ENCODE peak calls at places on chromosomes 7 and 10, in eight cellular contexts. One of them, this sample, is unnamed.

GRCh38 chr7:131633342-131633843 is 77.0 kb upstream of the PODXL start:
- DNase-seq in BJ: peak
- DNase-seq in HCT116: no peak
- DNase-seq in foreskin fibroblast: peak
- DNase-seq in AG09309: peak
- DNase-seq in BE2C: no peak
- DNase-seq in NB4: no peak
- DNase-seq in heart right ventricle: no peak
- DNase-seq in this sample: no peak

GRCh38 chr10:47388879-47389278 is 4.8 kb upstream of the ZNF488 start:
- DNase-seq in BJ: no peak
- DNase-seq in HCT116: no peak
- DNase-seq in foreskin fibroblast: no peak
- DNase-seq in AG09309: no peak
- DNase-seq in BE2C: no peak
- DNase-seq in NB4: no peak
- DNase-seq in heart right ventricle: no peak
- DNase-seq in this sample: no peak

GRCh38 chr7:45978731-45979211 is 57.7 kb upstream of the IGFBP3 start:
- DNase-seq in BJ: no peak
- DNase-seq in HCT116: no peak
- DNase-seq in foreskin fibroblast: no peak
- DNase-seq in AG09309: no peak
- DNase-seq in BE2C: no peak
- DNase-seq in NB4: no peak
- DNase-seq in heart right ventricle: no peak
- DNase-seq in this sample: no peak

GRCh38 chr7:64494912-64495461 is 67.9 kb downstream of the ZNF680 start:
- DNase-seq in BJ: no peak
- DNase-seq in HCT116: no peak
- DNase-seq in foreskin fibroblast: no peak
- DNase-seq in AG09309: no peak
- DNase-seq in BE2C: peak
- DNase-seq in NB4: no peak
- DNase-seq in heart right ventricle: no peak
- DNase-seq in this sample: no peak

GRCh38 chr7:1463685-1464223 is 4.5 kb upstream of the MICALL2 start:
- DNase-seq in BJ: no peak
- DNase-seq in HCT116: no peak
- DNase-seq in foreskin fibroblast: no peak
- DNase-seq in AG09309: no peak
- DNase-seq in BE2C: no peak
- DNase-seq in NB4: no peak
- DNase-seq in heart right ventricle: no peak
- DNase-seq in this sample: no peak

GRCh38 chr10:35882422-35883150 is 240.5 kb upstream of the FZD8 start:
- DNase-seq in BJ: no peak
- DNase-seq in HCT116: no peak
- DNase-seq in foreskin fibroblast: no peak
- DNase-seq in AG09309: no peak
- DNase-seq in BE2C: no peak
- DNase-seq in NB4: no peak
- DNase-seq in heart right ventricle: no peak
- DNase-seq in this sample: no peak

GRCh38 chr10:631266-631665 is 58.2 kb downstream of the DIP2C start:
- DNase-seq in BJ: no peak
- DNase-seq in HCT116: no peak
- DNase-seq in foreskin fibroblast: no peak
- DNase-seq in AG09309: no peak
- DNase-seq in BE2C: no peak
- DNase-seq in NB4: no peak
- DNase-seq in heart right ventricle: no peak
- DNase-seq in this sample: no peak

GRCh38 chr7:146636033-146636356 is 519.4 kb downstream of the CNTNAP2 start:
- DNase-seq in BJ: no peak
- DNase-seq in HCT116: no peak
- DNase-seq in foreskin fibroblast: no peak
- DNase-seq in AG09309: no peak
- DNase-seq in BE2C: no peak
- DNase-seq in NB4: no peak
- DNase-seq in heart right ventricle: no peak
- DNase-seq in this sample: no peak

GRCh38 chr7:116782177-116782711 is 80.1 kb upstream of the CAPZA2 start:
- DNase-seq in BJ: peak
- DNase-seq in HCT116: no peak
- DNase-seq in foreskin fibroblast: peak
- DNase-seq in AG09309: peak
- DNase-seq in BE2C: no peak
- DNase-seq in NB4: no peak
- DNase-seq in heart right ventricle: no peak
- DNase-seq in this sample: peak

GRCh38 chr10:43695321-43695720 is 46.6 kb upstream of the ZNF32 start:
- DNase-seq in BJ: no peak
- DNase-seq in HCT116: no peak
- DNase-seq in foreskin fibroblast: no peak
- DNase-seq in AG09309: no peak
- DNase-seq in BE2C: no peak
- DNase-seq in NB4: no peak
- DNase-seq in heart right ventricle: no peak
- DNase-seq in this sample: no peak

DNA sequence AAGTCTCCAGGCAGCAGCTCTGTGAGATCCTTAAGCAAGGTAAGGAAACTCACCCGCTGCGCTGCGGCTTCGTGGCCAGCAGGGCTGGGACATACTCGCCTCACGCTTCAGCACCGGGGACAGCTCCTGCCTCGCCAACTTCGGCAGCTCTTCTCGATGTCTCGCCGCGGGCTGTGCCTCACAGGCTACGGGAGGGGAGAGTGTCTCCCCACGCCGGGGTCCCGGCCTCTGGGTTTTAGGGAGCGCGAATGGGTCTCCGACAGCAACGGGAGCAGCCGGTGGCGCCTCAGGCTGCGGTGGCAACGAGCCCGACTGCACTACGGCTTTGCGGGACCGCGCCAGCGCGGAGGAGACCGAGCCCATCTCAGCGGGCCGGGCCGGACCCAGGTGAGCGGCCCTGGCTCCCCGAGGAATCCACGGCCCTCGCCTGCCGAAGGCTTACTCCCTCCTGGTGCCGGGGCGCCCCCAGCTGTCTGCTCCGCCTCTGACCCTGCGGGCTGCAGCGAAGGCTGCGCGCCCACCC is 62.4 kb downstream of the LSM5 start:
- DNase-seq in BJ: peak
- DNase-seq in HCT116: peak
- DNase-seq in foreskin fibroblast: peak
- DNase-seq in AG09309: no peak
- DNase-seq in BE2C: peak
- DNase-seq in NB4: peak
- DNase-seq in heart right ventricle: peak
- DNase-seq in this sample: peak
- TF ChIP-seq CTCF in BJ: peak
- TF ChIP-seq CTCF in HCT116: no peak
- TF ChIP-seq CTCF in foreskin fibroblast: peak
- TF ChIP-seq CTCF in AG09309: peak
- TF ChIP-seq CTCF in BE2C: peak
- TF ChIP-seq CTCF in NB4: peak
- TF ChIP-seq CTCF in heart right ventricle: no peak
- TF ChIP-seq CTCF in this sample: peak

GRCh38 chr7:30775992-30776391 is 4.8 kb downstream of the MINDY4 start:
- DNase-seq in BJ: no peak
- DNase-seq in HCT116: no peak
- DNase-seq in foreskin fibroblast: no peak
- DNase-seq in AG09309: no peak
- DNase-seq in BE2C: no peak
- DNase-seq in NB4: no peak
- DNase-seq in heart right ventricle: no peak
- DNase-seq in this sample: no peak

GRCh38 chr7:30771859-30772429 is 727 bp downstream of the MINDY4 start:
- DNase-seq in BJ: no peak
- DNase-seq in HCT116: no peak
- DNase-seq in foreskin fibroblast: no peak
- DNase-seq in AG09309: no peak
- DNase-seq in BE2C: no peak
- DNase-seq in NB4: peak
- DNase-seq in heart right ventricle: no peak
- DNase-seq in this sample: no peak

GRCh38 chr7:30770936-30771858 is at the start of gene MINDY4:
- DNase-seq in BJ: no peak
- DNase-seq in HCT116: peak
- DNase-seq in foreskin fibroblast: peak
- DNase-seq in AG09309: no peak
- DNase-seq in BE2C: peak
- DNase-seq in NB4: peak
- DNase-seq in heart right ventricle: peak
- DNase-seq in this sample: no peak

GRCh38 chr7:30776971-30777370 is 5.8 kb downstream of the MINDY4 start:
- DNase-seq in BJ: no peak
- DNase-seq in HCT116: no peak
- DNase-seq in foreskin fibroblast: no peak
- DNase-seq in AG09309: no peak
- DNase-seq in BE2C: no peak
- DNase-seq in NB4: no peak
- DNase-seq in heart right ventricle: no peak
- DNase-seq in this sample: no peak

GRCh38 chr7:30772984-30773383 is 1.8 kb downstream of the MINDY4 start:
- DNase-seq in BJ: no peak
- DNase-seq in HCT116: no peak
- DNase-seq in foreskin fibroblast: no peak
- DNase-seq in AG09309: no peak
- DNase-seq in BE2C: no peak
- DNase-seq in NB4: no peak
- DNase-seq in heart right ventricle: no peak
- DNase-seq in this sample: no peak
- H3K4me3 ChIP-seq in BJ: no peak
- H3K4me3 ChIP-seq in HCT116: no peak
- H3K4me3 ChIP-seq in foreskin fibroblast: no peak
- H3K4me3 ChIP-seq in AG09309: no peak
- H3K4me3 ChIP-seq in BE2C: no peak
- H3K4me3 ChIP-seq in NB4: no peak
- H3K4me3 ChIP-seq in heart right ventricle: no peak
- H3K4me3 ChIP-seq in this sample: no peak

DNA sequence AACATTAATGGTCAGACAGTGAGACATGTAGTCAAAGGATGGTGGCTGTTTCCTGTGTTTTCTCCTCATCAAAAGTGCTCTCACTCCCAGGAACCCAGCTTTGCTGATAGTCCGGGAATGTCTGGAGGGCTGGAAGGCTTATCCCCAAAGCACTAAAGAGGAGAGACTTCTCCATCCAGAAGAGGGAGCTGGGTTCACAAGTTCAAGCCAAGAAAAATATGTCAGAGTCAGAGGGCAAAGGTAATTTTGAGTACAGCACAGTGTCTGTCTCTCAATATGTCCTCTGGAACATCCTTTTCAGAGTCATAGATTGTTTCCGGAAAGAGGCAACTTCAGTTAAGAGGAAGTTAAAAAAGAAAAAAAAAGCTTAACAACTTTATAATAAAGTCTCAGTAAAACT is 281.5 kb upstream of the PHYHIPL start:
- DNase-seq in BJ: no peak
- DNase-seq in HCT116: no peak
- DNase-seq in foreskin fibroblast: no peak
- DNase-seq in AG09309: no peak
- DNase-seq in BE2C: no peak
- DNase-seq in NB4: no peak
- DNase-seq in heart right ventricle: no peak
- DNase-seq in this sample: no peak
- TF ChIP-seq CTCF in BJ: no peak
- TF ChIP-seq CTCF in HCT116: no peak
- TF ChIP-seq CTCF in foreskin fibroblast: no peak
- TF ChIP-seq CTCF in AG09309: no peak
- TF ChIP-seq CTCF in BE2C: peak
- TF ChIP-seq CTCF in NB4: no peak
- TF ChIP-seq CTCF in heart right ventricle: no peak
- TF ChIP-seq CTCF in this sample: no peak

DNA sequence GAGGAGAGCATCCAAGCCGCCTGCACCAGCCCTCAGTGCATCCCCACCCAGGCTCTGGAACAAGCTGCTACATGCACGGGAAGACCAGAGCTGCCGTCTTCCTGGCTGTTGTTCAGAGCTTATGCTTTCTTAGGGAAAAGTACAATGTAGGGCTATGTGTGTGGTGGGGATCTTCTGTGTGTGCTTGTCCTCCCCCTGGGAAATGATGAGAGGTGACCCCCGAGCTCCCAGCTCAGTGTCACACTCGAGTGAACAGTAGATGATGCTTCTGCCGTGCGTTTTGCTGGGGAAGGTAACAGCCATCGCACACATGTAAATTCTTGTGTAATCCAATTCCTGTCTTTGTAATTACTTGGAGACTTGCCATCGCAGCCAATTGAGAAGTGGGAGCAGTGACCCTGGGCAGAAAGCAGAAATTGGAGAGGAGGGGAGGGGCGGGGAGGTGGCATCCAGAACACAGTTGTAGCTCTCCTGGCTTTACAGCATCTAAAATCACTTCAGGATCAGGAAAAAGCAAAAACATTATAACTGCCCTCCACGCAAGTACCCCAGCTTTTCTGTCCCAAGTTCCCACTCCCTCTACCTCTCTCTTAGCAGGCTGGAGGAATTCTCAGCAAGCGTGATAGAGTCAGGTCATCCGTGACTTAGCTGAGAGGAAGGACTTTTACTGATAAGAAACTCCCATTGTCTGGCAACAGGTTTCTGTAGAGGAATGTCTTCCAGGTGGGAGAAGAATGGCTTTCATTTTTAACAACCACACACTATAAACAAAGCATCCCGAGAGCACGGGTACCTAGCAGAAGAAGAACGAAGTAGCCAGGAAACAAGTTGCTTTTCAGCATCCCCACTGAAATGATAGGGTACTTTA is 149.6 kb downstream of the TCF7L2 start:
- DNase-seq in BJ: no peak
- DNase-seq in HCT116: no peak
- DNase-seq in foreskin fibroblast: no peak
- DNase-seq in AG09309: no peak
- DNase-seq in BE2C: peak
- DNase-seq in NB4: no peak
- DNase-seq in heart right ventricle: no peak
- DNase-seq in this sample: no peak
- H3K4me3 ChIP-seq in BJ: no peak
- H3K4me3 ChIP-seq in HCT116: no peak
- H3K4me3 ChIP-seq in foreskin fibroblast: no peak
- H3K4me3 ChIP-seq in AG09309: no peak
- H3K4me3 ChIP-seq in BE2C: peak
- H3K4me3 ChIP-seq in NB4: no peak
- H3K4me3 ChIP-seq in heart right ventricle: no peak
- H3K4me3 ChIP-seq in this sample: no peak